ENCODE peak calls at places on chromosomes 3 and 15, in seven cellular contexts. One of them, this sample, is unnamed.

GRCh38 chr3:73188707-73189106 is 127.2 kb downstream of the EBLN2 start:
- DNase-seq in NCI-H345: no peak
- DNase-seq in ovary: no peak
- DNase-seq in NCI-H774: no peak
- DNase-seq in BJ: no peak
- DNase-seq in Ammon's horn: no peak
- DNase-seq in CD8-positive, alpha-beta T cell: no peak
- DNase-seq in this sample: no peak

GRCh38 chr15:69039516-69040225 is 25.2 kb downstream of the NOX5 start:
- DNase-seq in NCI-H345: no peak
- DNase-seq in ovary: no peak
- DNase-seq in NCI-H774: no peak
- DNase-seq in BJ: no peak
- DNase-seq in Ammon's horn: no peak
- DNase-seq in CD8-positive, alpha-beta T cell: no peak
- DNase-seq in this sample: no peak

GRCh38 chr3:197365621-197366020 is 67.2 kb upstream of the DLG1 start:
- DNase-seq in NCI-H345: no peak
- DNase-seq in ovary: no peak
- DNase-seq in NCI-H774: no peak
- DNase-seq in BJ: no peak
- DNase-seq in Ammon's horn: no peak
- DNase-seq in CD8-positive, alpha-beta T cell: no peak
- DNase-seq in this sample: no peak

GRCh38 chr3:141876891-141877561 is 583 bp downstream of the ATP1B3 start:
- DNase-seq in NCI-H345: peak; percentile 42
- DNase-seq in ovary: peak; percentile 62
- DNase-seq in NCI-H774: peak; percentile 14
- DNase-seq in BJ: no peak
- DNase-seq in Ammon's horn: peak; percentile 60
- DNase-seq in CD8-positive, alpha-beta T cell: peak; percentile 55
- DNase-seq in this sample: no peak

GRCh38 chr3:115293321-115293720 is 146.2 kb upstream of the ZBTB20 start:
- DNase-seq in NCI-H345: no peak
- DNase-seq in ovary: no peak
- DNase-seq in NCI-H774: no peak
- DNase-seq in BJ: no peak
- DNase-seq in Ammon's horn: no peak
- DNase-seq in CD8-positive, alpha-beta T cell: no peak
- DNase-seq in this sample: no peak

GRCh38 chr15:75104804-75105557 is 81.6 kb downstream of the PPCDC start:
- DNase-seq in NCI-H345: peak; percentile 12
- DNase-seq in ovary: no peak
- DNase-seq in NCI-H774: no peak
- DNase-seq in BJ: peak; percentile 90
- DNase-seq in Ammon's horn: peak; percentile 68
- DNase-seq in CD8-positive, alpha-beta T cell: no peak
- DNase-seq in this sample: peak; percentile 78

GRCh38 chr15:36126194-36126593 is 453.2 kb upstream of the CDIN1 start:
- DNase-seq in NCI-H345: no peak
- DNase-seq in ovary: no peak
- DNase-seq in NCI-H774: no peak
- DNase-seq in BJ: no peak
- DNase-seq in Ammon's horn: peak; percentile 35
- DNase-seq in CD8-positive, alpha-beta T cell: no peak
- DNase-seq in this sample: no peak

GRCh38 chr3:44237161-44237560 is 4.5 kb upstream of the TOPAZ1 start:
- DNase-seq in NCI-H345: no peak
- DNase-seq in ovary: no peak
- DNase-seq in NCI-H774: no peak
- DNase-seq in BJ: no peak
- DNase-seq in Ammon's horn: no peak
- DNase-seq in CD8-positive, alpha-beta T cell: no peak
- DNase-seq in this sample: no peak

GRCh38 chr3:135992072-135992471 is 26.5 kb downstream of the PPP2R3A start:
- DNase-seq in NCI-H345: no peak
- DNase-seq in ovary: no peak
- DNase-seq in NCI-H774: no peak
- DNase-seq in BJ: peak; percentile 76
- DNase-seq in Ammon's horn: no peak
- DNase-seq in CD8-positive, alpha-beta T cell: no peak
- DNase-seq in this sample: peak; percentile 53

GRCh38 chr3:131231710-131232348 is 149.7 kb upstream of the NUDT16 start:
- DNase-seq in NCI-H345: no peak
- DNase-seq in ovary: no peak
- DNase-seq in NCI-H774: no peak
- DNase-seq in BJ: no peak
- DNase-seq in Ammon's horn: no peak
- DNase-seq in CD8-positive, alpha-beta T cell: no peak
- DNase-seq in this sample: no peak

GRCh38 chr15:48373855-48374421 is 42.7 kb downstream of the DUT start:
- DNase-seq in NCI-H345: no peak
- DNase-seq in ovary: peak; percentile 33
- DNase-seq in NCI-H774: no peak
- DNase-seq in BJ: no peak
- DNase-seq in Ammon's horn: no peak
- DNase-seq in CD8-positive, alpha-beta T cell: no peak
- DNase-seq in this sample: peak; percentile 70

GRCh38 chr3:127820871-127821853 is 1.2 kb downstream of the MGLL start:
- DNase-seq in NCI-H345: peak; percentile 44
- DNase-seq in ovary: no peak
- DNase-seq in NCI-H774: peak; percentile 17
- DNase-seq in BJ: no peak
- DNase-seq in Ammon's horn: no peak
- DNase-seq in CD8-positive, alpha-beta T cell: no peak
- DNase-seq in this sample: no peak

GRCh38 chr15:42804739-42805138 is 67.8 kb upstream of the CDAN1 start:
- DNase-seq in NCI-H345: no peak
- DNase-seq in ovary: no peak
- DNase-seq in NCI-H774: no peak
- DNase-seq in BJ: no peak
- DNase-seq in Ammon's horn: no peak
- DNase-seq in CD8-positive, alpha-beta T cell: no peak
- DNase-seq in this sample: no peak

GRCh38 chr15:33679065-33679464 is 289.2 kb upstream of the CHRM5 start:
- DNase-seq in NCI-H345: no peak
- DNase-seq in ovary: no peak
- DNase-seq in NCI-H774: no peak
- DNase-seq in BJ: no peak
- DNase-seq in Ammon's horn: no peak
- DNase-seq in CD8-positive, alpha-beta T cell: no peak
- DNase-seq in this sample: no peak

GRCh38 chr15:39110746-39111145 is 470.1 kb upstream of the THBS1 start:
- DNase-seq in NCI-H345: no peak
- DNase-seq in ovary: no peak
- DNase-seq in NCI-H774: no peak
- DNase-seq in BJ: no peak
- DNase-seq in Ammon's horn: no peak
- DNase-seq in CD8-positive, alpha-beta T cell: no peak
- DNase-seq in this sample: no peak

GRCh38 chr3:105222568-105223093 is 144.1 kb upstream of the ALCAM start:
- DNase-seq in NCI-H345: no peak
- DNase-seq in ovary: no peak
- DNase-seq in NCI-H774: no peak
- DNase-seq in BJ: no peak
- DNase-seq in Ammon's horn: no peak
- DNase-seq in CD8-positive, alpha-beta T cell: no peak
- DNase-seq in this sample: no peak

GRCh38 chr3:58167431-58168351 is 43.1 kb downstream of the DNASE1L3 start:
- DNase-seq in NCI-H345: no peak
- DNase-seq in ovary: peak; percentile 79
- DNase-seq in NCI-H774: no peak
- DNase-seq in BJ: no peak
- DNase-seq in Ammon's horn: peak; percentile 65
- DNase-seq in CD8-positive, alpha-beta T cell: peak; percentile 60
- DNase-seq in this sample: no peak

GRCh38 chr3:128390867-128391266 is 75.8 kb downstream of the DNAJB8 start:
- DNase-seq in NCI-H345: no peak
- DNase-seq in ovary: no peak
- DNase-seq in NCI-H774: no peak
- DNase-seq in BJ: no peak
- DNase-seq in Ammon's horn: no peak
- DNase-seq in CD8-positive, alpha-beta T cell: no peak
- DNase-seq in this sample: no peak

GRCh38 chr3:120569224-120569915 is 26.8 kb upstream of the NDUFB4 start:
- DNase-seq in NCI-H345: no peak
- DNase-seq in ovary: no peak
- DNase-seq in NCI-H774: no peak
- DNase-seq in BJ: no peak
- DNase-seq in Ammon's horn: no peak
- DNase-seq in CD8-positive, alpha-beta T cell: no peak
- DNase-seq in this sample: no peak

This sample was measured in AG09309.